ENCODE peak calls at places on chromosomes 12 and 14, in four cellular contexts. S, E, R and T are unnamed samples.

GRCh38 chr12:110577717-110578521 is 5.2 kb downstream of the PPTC7 start:
- DNase-seq in E (peak), R (peak), S (peak), T (peak)

GRCh38 chr12:21248679-21249078 is 86.0 kb downstream of the SLCO1A2 start:
- DNase-seq in S (no peak), E (peak), R (no peak), T (peak)

GRCh38 chr12:46786774-46787173 is 39.0 kb downstream of the SLC38A4 start:
- DNase-seq in S (no peak), E (peak), R (no peak), T (peak)

GRCh38 chr12:81558031-81558430 is 201.1 kb downstream of the PPFIA2 start:
- DNase-seq in S (no peak), R (no peak), E (peak), T (peak)

GRCh38 chr14:35336171-35337073 is 44.2 kb downstream of the PSMA6 start:
- DNase-seq in S (no peak), E (peak), R (no peak), T (peak)

GRCh38 chr12:66746489-66747201 is 67.8 kb upstream of the GRIP1 start:
- DNase-seq in R (no peak), S (no peak), E (no peak), T (no peak)

GRCh38 chr14:92108345-92109254 is 2.2 kb upstream of the ATXN3 start:
- DNase-seq in S (no peak), R (peak), E (no peak), T (no peak)

GRCh38 chr14:36096090-36096489 is 80.4 kb downstream of the PTCSC3 start:
- DNase-seq in S (no peak), R (no peak), E (peak), T (no peak)

GRCh38 chr12:13340149-13340548 is 143.6 kb downstream of the EMP1 start:
- DNase-seq in S (no peak), E (peak), R (no peak), T (peak)

DNA sequence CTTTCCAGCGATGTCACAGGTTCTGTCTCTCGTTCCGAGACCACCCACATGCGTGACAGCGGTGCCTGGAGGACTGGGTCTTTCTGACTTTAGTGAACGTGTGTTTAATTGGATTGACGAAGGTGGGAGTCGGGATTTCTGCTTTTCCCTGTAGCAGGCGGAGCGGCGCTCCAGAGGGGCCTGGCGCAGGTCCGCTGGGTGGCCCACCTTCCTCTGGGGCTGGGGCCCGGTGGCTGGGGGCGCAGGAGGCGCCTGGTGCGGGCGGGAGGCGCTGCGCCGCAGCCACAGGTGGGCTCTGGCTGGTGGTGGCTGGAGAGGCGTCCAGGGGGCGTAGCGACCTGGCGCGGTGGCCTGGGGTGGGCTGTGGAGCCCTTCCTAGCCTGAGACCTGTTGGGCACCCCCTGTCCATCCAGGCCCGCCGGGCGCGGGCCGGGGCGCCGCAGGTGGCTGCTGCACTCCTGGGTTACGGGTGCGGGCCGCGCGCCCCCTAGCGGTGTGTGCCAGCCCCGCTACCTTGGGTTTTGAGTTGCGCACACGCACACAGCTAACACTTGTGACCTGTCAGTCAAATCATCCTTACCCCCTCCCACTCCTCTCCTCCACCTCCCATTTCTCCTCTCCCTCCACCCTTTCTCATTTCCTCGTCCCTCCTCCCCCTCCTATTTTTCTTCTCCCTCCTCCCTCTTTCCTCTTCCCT is 2.0 kb downstream of the MEG3 start:
- DNase-seq in E (peak), S (peak), R (no peak), T (peak)
- H3K4me3 ChIP-seq in E (no peak), S (peak), R (no peak), T (peak)

DNA sequence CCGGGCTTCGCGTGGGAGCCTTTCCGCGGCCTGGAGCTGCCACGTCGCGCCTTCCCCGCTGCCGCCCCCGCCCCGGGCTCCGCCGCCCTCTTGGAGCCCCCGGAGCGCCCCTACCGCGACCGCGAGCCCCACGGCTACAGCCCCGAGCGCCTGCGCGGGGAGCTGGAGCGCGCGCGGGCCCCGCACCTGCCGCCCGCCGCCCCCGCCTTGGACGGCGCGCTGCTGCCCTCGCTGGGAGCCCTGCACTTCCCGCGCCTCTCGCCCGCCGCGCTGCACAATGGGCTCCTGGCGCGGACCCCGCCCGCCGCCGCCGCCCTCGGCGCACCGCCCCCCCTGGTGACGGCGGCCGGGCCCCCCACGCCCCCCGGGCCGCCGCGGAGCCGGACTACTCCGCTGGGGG is 27.1 kb downstream of the LRCOL1 start:
- DNase-seq in R (no peak), S (no peak), E (no peak), T (no peak)
- H3K4me3 ChIP-seq in R (no peak), S (no peak), E (no peak), T (no peak)

DNA sequence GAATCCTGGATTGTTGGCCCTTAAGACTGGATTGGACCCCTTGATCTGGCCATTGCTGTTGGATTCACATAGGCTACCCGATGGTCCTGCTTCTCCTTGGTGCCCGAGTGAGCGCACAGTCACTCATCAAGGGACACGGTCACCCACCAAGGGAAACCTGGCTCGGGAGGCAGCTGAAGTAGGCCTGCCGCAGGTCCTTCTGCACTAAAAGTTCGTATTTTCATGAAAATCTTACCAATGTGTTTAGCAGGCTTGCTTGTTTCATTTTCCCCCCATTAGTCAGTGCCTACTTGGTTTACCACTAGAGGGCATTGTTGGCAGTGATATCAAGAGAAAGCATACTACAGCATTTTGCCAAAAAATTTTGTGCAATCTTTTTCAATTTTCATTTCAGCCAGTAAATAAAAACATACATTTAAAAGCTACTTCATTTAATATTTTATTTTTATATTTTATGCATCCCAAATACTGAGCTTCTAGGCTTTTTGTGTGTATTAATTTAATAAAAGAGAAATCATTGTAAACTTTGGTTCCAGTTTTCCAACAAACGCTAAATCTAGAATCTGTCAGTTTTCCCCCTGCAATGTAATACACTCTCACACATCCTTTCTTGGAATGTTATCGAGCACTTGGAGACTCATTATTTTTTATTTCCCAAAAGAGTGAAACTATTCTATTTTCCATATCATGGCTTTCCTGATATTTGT is 116.7 kb downstream of the LMNTD1 start:
- DNase-seq in S (peak), E (peak), R (peak), T (peak)
- H3K4me3 ChIP-seq in S (peak), E (no peak), R (no peak), T (peak)

GRCh38 chr14:90666571-90666970 is 149.7 kb downstream of the TTC7B start:
- DNase-seq in S (no peak), E (no peak), R (no peak), T (no peak)

GRCh38 chr14:90660865-90661570 is 155.2 kb downstream of the TTC7B start:
- DNase-seq in S (no peak), R (no peak), E (no peak), T (no peak)

GRCh38 chr14:90661881-90662280 is 154.3 kb downstream of the TTC7B start:
- DNase-seq in R (no peak), S (no peak), E (no peak), T (no peak)

GRCh38 chr14:90663680-90664079 is 152.6 kb downstream of the TTC7B start:
- DNase-seq in E (no peak), R (no peak), S (no peak), T (no peak)

DNA sequence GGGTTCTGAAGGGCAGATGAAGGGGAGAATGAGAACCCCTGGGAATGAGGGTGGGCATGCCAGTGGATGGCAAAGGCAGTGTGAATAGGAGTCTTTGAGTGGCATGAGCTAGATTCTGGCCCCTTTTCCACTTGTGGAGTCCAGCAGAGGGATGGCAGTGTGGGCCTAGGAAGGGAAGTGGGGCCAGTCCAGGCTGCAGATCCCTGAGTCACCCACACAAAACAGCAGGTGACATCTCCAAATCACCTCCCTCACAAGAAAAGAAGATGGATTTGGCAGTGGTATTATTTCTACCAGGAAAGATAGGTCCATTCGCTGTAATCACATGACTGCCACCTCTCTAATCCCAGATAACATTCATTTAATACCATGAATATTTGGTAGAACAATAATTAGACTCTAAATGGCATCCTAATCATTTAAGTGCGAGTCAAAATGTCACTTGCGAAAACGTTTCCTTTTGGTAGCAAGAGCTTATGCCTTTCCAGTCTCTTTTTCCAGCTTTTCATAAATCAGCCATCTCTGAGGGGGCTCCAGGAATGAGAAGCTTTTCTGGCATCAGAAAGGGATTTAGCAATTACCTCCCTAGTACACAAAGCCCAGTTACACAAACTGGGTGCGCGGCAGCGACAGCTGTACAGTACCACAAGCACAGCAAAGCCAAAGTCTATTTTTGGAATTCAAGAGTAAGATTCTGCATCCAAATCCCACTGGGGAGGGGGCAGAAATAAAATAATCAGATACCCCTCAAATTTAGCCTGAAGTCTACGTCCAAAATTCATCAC is 151.1 kb downstream of the TTC7B start:
- DNase-seq in R (no peak), S (no peak), E (no peak), T (peak)
- H3K4me3 ChIP-seq in R (no peak), S (no peak), E (no peak), T (no peak)

GRCh38 chr12:4909734-4910501 is at the start of gene KCNA1:
- DNase-seq in R (no peak), S (no peak), E (no peak), T (peak)
- H3K4me3 ChIP-seq in R (peak), S (peak), E (no peak), T (no peak)

GRCh38 chr12:32891526-32891925 is 5.1 kb downstream of the PKP2 start:
- DNase-seq in S (no peak), R (no peak), E (no peak), T (peak)

GRCh38 chr12:32893458-32893857 is 3.1 kb downstream of the PKP2 start:
- DNase-seq in S (no peak), E (peak), R (no peak), T (peak)

GRCh38 chr12:32891956-32892355 is 4.6 kb downstream of the PKP2 start:
- DNase-seq in S (no peak), E (peak), R (no peak), T (peak)

GRCh38 chr12:32894566-32894965 is 2.0 kb downstream of the PKP2 start:
- DNase-seq in S (no peak), R (no peak), E (no peak), T (peak)

GRCh38 chr12:32893008-32893407 is 3.6 kb downstream of the PKP2 start:
- DNase-seq in R (no peak), S (no peak), E (no peak), T (no peak)
- H3K4me3 ChIP-seq in R (no peak), S (no peak), E (no peak), T (no peak)

GRCh38 chr12:4151362-4152121 is 122.0 kb upstream of the CCND2 start:
- DNase-seq in S (no peak), R (no peak), E (no peak), T (no peak)
- H3K4me3 ChIP-seq in S (no peak), R (no peak), E (no peak), T (no peak)

GRCh38 chr14:101225729-101226152 is 322.2 kb upstream of the RTL1 start:
- DNase-seq in R (no peak), S (no peak), E (no peak), T (no peak)
- H3K4me3 ChIP-seq in R (no peak), S (no peak), E (no peak), T (no peak)

GRCh38 chr14:76257111-76257803 is 105.5 kb downstream of the GPATCH2L start:
- DNase-seq in S (peak), R (no peak), E (no peak), T (peak)

GRCh38 chr14:76260749-76261148 is 109.0 kb downstream of the GPATCH2L start:
- DNase-seq in R (no peak), E (no peak), S (no peak), T (no peak)

GRCh38 chr14:76257842-76258397 is 106.2 kb downstream of the GPATCH2L start:
- DNase-seq in R (no peak), E (no peak), S (no peak), T (no peak)

GRCh38 chr14:76261371-76261811 is 109.7 kb downstream of the GPATCH2L start:
- DNase-seq in R (no peak), S (no peak), E (no peak), T (peak)

DNA sequence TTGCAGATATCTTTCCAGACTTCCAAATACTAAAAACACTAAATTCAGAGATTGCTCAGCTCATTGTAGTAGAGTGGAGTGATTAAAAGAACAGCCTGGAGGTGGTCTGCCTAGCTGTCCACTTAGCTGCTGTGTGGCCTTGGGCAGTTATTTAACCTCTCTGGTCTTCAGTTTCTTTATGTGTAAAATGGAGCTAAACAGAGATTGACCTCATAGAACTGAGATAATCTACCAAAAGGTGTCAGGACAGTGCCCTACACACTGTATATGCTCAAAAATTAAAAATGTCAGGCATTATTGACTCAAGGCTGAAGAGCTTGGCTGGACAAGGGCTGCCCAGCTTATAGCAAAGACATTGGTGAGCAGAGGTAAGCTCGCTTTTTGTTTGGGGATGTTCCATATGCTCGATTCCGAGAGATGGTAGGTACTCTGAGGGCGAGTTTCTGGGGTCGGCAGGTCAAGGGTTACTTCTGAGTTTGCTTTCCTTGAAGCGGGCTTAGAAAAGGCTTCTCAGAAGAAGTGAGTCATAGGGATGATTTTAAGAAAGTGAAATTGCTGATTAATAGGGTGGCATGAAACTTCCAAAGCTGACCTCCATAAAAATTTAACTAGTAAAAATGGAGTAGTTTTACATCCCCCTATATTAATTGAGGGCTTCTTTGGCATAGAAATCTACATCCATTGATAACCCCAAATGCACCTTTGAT is 107.5 kb downstream of the GPATCH2L start:
- DNase-seq in S (no peak), E (peak), R (no peak), T (peak)
- H3K4me3 ChIP-seq in S (no peak), E (no peak), R (no peak), T (no peak)

GRCh38 chr12:68240975-68241374 is 12.4 kb downstream of the IL22 start:
- DNase-seq in E (no peak), R (peak), S (no peak), T (peak)
- H3K4me3 ChIP-seq in E (no peak), R (no peak), S (no peak), T (no peak)